ENCODE peak calls at places on chromosome 2, in seven cellular contexts. N is astrocyte of the cerebellum; H is tibial nerve; C is fibroblast of mammary gland; U is CD8-positive, alpha-beta T cell; K is PC-3; L is progenitor cell of endocrine pancreas. R is an unnamed sample.

GRCh38 chr2:238999290-238999741 is 151.4 kb downstream of the TWIST2 start:
- DNase-seq in N (no peak), H (no peak), C (peak), U (no peak), K (no peak), L (no peak), R (no peak)

GRCh38 chr2:237232166-237232565 is 146.5 kb downstream of the COPS8 start:
- DNase-seq in N (no peak), H (no peak), C (no peak), U (no peak), K (no peak), L (no peak), R (no peak)

GRCh38 chr2:142824756-142825155 is 52.7 kb upstream of the KYNU start:
- DNase-seq in N (no peak), H (no peak), C (peak), U (no peak), K (peak), L (no peak), R (no peak)

GRCh38 chr2:150075831-150076230 is 411.6 kb downstream of the RND3 start:
- DNase-seq in N (no peak), H (no peak), C (peak), U (no peak), K (peak), L (no peak), R (no peak)

GRCh38 chr2:191800874-191801273 is 46.0 kb downstream of the CAVIN2 start:
- DNase-seq in N (no peak), H (no peak), C (peak), U (no peak), K (peak), L (no peak), R (no peak)

GRCh38 chr2:164917296-164917903 is 37.9 kb downstream of the SLC38A11 start:
- DNase-seq in N (peak), H (peak), C (peak), U (no peak), K (peak), L (peak), R (no peak)

GRCh38 chr2:127175406-127175805 is 44.7 kb downstream of the CYP27C1 start:
- DNase-seq in N (no peak), H (peak), C (peak), U (no peak), K (peak), L (no peak), R (no peak)

GRCh38 chr2:72414108-72414507 is 266.4 kb upstream of the CYP26B1 start:
- DNase-seq in N (no peak), H (no peak), C (peak), U (no peak), K (no peak), L (no peak), R (no peak)

GRCh38 chr2:187580462-187581124 is 26.4 kb upstream of the TFPI start:
- DNase-seq in N (peak), H (no peak), C (peak), U (no peak), K (peak), L (no peak), R (no peak)

GRCh38 chr2:138193416-138194213 is 229.3 kb downstream of the HNMT start:
- DNase-seq in N (no peak), H (no peak), C (no peak), U (no peak), K (no peak), L (no peak), R (no peak)

GRCh38 chr2:187174582-187174981 is 273.5 kb downstream of the CALCRL start:
- DNase-seq in N (no peak), H (no peak), C (peak), U (no peak), K (peak), L (no peak), R (no peak)

GRCh38 chr2:167853717-167854116 is 393.7 kb downstream of the STK39 start:
- DNase-seq in N (no peak), H (no peak), C (no peak), U (no peak), K (no peak), L (no peak), R (no peak)

GRCh38 chr2:105315314-105315713 is 14.2 kb downstream of the TGFBRAP1 start:
- DNase-seq in N (no peak), H (no peak), C (no peak), U (no peak), K (no peak), L (no peak), R (no peak)

GRCh38 chr2:160679686-160680085 is 186.1 kb upstream of the RBMS1 start:
- DNase-seq in N (no peak), H (no peak), C (no peak), U (no peak), K (no peak), L (no peak), R (no peak)

GRCh38 chr2:156537147-156537546 is 101.0 kb downstream of the GPD2 start:
- DNase-seq in N (peak), H (no peak), C (peak), U (no peak), K (no peak), L (no peak), R (no peak)

GRCh38 chr2:203673933-203674332 is 32.5 kb upstream of the CD28 start:
- DNase-seq in N (no peak), H (no peak), C (peak), U (no peak), K (no peak), L (no peak), R (no peak)

GRCh38 chr2:38466849-38467767 is 90.0 kb upstream of the ATL2 start:
- DNase-seq in N (peak), H (no peak), C (peak), U (no peak), K (no peak), L (no peak), R (no peak)

GRCh38 chr2:234632527-234633391 is 135.9 kb upstream of the ARL4C start:
- DNase-seq in N (peak), H (no peak), C (peak), U (no peak), K (peak), L (no peak), R (no peak)

GRCh38 chr2:69027060-69027459 is 14.1 kb downstream of the ANTXR1 start:
- DNase-seq in N (no peak), H (no peak), C (no peak), U (no peak), K (no peak), L (no peak), R (no peak)

GRCh38 chr2:236795176-236795860 is 225.7 kb downstream of the ACKR3 start:
- DNase-seq in N (no peak), H (no peak), C (no peak), U (no peak), K (no peak), L (no peak), R (no peak)

GRCh38 chr2:210199186-210199765 is 26.0 kb downstream of the ACADL start:
- DNase-seq in N (peak), H (no peak), C (peak), U (no peak), K (peak), L (no peak), R (no peak)

GRCh38 chr2:165369131-165369935 is 100.2 kb upstream of the CSRNP3 start:
- DNase-seq in N (no peak), H (no peak), C (peak), U (no peak), K (no peak), L (no peak), R (no peak)

GRCh38 chr2:88692187-88692586 is 714 bp downstream of the RPIA start:
- DNase-seq in N (no peak), H (no peak), C (peak), U (peak), K (peak), L (no peak), R (no peak)

GRCh38 chr2:204470621-204471196 is 74.6 kb upstream of the PARD3B start:
- DNase-seq in N (no peak), H (no peak), C (no peak), U (no peak), K (no peak), L (no peak), R (no peak)

GRCh38 chr2:32900246-32901000 is 46.3 kb upstream of the LTBP1 start:
- DNase-seq in N (no peak), H (no peak), C (no peak), U (no peak), K (no peak), L (no peak), R (no peak)

GRCh38 chr2:235551965-235552364 is 58.1 kb downstream of the AGAP1 start:
- DNase-seq in N (peak), H (peak), C (peak), U (no peak), K (peak), L (peak), R (peak)

GRCh38 chr2:194867328-194867727 is 789.7 kb upstream of the SLC39A10 start:
- DNase-seq in N (no peak), H (no peak), C (peak), U (no peak), K (peak), L (no peak), R (no peak)

GRCh38 chr2:111654829-111655228 is 229.2 kb downstream of the ANAPC1 start:
- DNase-seq in N (no peak), H (no peak), C (no peak), U (no peak), K (no peak), L (no peak), R (no peak)

GRCh38 chr2:181123798-181124217 is 143.4 kb downstream of the UBE2E3 start:
- DNase-seq in N (no peak), H (no peak), C (peak), U (peak), K (no peak), L (no peak), R (no peak)

GRCh38 chr2:237122214-237122666 is 36.6 kb downstream of the COPS8 start:
- DNase-seq in N (peak), H (peak), C (peak), U (peak), K (peak), L (peak), R (no peak)

GRCh38 chr2:3490191-3491158 is 28.9 kb downstream of the ADI1 start:
- DNase-seq in N (no peak), H (no peak), C (no peak), U (no peak), K (no peak), L (no peak), R (peak)

GRCh38 chr2:44268259-44268649 is 7.0 kb upstream of the SLC3A1 start:
- DNase-seq in N (peak), H (no peak), C (peak), U (no peak), K (peak), L (no peak), R (no peak)

GRCh38 chr2:17799301-17800126 is 16.7 kb upstream of the MSGN1 start:
- DNase-seq in N (no peak), H (no peak), C (no peak), U (no peak), K (no peak), L (no peak), R (no peak)

GRCh38 chr2:227509824-227510619 is 38.1 kb downstream of the AGFG1 start:
- DNase-seq in N (no peak), H (no peak), C (peak), U (no peak), K (peak), L (no peak), R (no peak)

GRCh38 chr2:33383838-33384237 is 92.6 kb upstream of the RASGRP3 start:
- DNase-seq in N (no peak), H (no peak), C (no peak), U (no peak), K (no peak), L (no peak), R (no peak)

DNA sequence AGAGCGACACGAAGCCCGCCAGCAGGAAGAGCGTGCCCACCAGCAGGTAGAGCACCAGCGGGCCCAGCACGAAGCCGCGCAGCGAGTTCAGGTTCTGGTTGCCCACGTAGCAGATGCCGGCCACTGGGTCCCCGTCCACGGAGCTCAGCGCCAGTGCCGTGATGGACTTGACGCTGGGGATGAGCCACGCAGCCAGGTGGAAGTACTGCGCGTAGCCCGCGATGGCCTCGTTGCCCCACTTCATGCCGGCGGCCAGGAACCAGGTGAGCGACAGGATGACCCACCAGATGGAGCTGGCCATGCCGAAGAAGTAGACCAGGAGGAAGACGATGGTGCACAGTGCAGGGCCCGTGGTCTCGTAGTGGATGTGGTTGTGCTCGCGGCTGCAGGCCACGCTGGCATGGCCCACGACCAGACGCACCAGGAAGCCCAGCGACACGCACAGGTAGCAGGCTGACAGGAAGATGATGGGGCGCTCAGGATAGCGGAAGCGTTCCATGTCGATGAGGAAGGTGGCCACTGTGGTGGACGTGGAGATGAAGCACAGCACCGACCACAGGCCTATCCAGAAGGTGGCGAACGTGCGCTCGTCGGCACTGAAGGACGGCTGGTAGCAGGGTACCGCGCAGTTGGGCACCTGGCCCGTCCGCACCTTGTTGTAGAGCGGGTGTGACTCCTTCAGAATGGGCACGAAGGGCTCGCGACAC is 2.1 kb downstream of the FZD5 start:
- DNase-seq in N (no peak), H (peak), C (peak), U (no peak), K (peak), L (peak), R (no peak)
- TF ChIP-seq CTCF in N (peak), H (no peak), C (peak), U (no peak), K (peak), L (peak), R (no peak)

GRCh38 chr2:46937457-46937856 is 21.9 kb upstream of the MCFD2 start:
- DNase-seq in N (no peak), H (no peak), C (no peak), U (no peak), K (peak), L (no peak), R (no peak)
- TF ChIP-seq CTCF in N (peak), H (no peak), C (peak), U (peak), K (peak), L (peak), R (no peak)

GRCh38 chr2:27705851-27706622 is 42.3 kb downstream of the SLC4A1AP start:
- DNase-seq in N (peak), H (peak), C (peak), U (no peak), K (peak), L (no peak), R (no peak)
- TF ChIP-seq CTCF in N (no peak), H (no peak), C (no peak), U (no peak), K (no peak), L (no peak), R (no peak)

DNA sequence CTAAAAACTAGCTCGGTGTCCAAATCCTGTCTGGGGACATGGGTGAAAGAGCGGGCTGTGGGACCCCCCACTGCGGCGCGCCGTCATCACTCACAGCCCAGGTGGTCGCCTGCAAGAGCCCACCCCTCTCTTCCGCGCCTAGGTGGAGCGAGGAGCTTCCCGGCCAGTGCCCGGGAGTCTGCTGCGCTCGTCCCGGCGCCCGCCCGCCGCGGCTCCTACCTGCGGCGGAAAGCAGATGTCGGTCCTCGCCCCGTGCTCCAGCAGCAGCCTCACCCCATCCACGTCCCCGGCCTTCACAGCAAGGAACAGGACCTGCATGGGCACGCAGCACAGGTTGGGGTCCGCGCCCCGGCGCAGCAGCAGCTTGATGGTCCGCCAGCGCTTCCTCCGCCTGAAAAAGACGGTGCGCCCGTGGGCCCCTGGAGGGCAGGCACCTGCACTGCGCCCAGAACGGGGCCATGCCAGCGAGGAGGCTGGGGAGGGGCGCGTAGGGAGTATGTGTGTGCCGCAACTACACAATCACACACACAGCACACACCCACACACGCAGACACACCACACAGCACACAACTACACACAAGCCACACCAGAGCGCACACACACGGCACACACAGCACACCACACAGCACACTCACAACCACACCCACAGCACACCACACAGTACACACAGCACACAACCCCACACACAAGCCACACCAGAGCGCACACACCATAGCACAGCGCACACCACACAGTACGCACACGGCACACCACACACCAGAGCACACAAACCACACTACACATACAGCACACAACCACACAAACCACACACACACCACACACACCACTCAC is 37.4 kb downstream of the ANKMY1 start:
- DNase-seq in N (no peak), H (no peak), C (no peak), U (no peak), K (no peak), L (no peak), R (no peak)
- TF ChIP-seq CTCF in N (no peak), H (no peak), C (no peak), U (no peak), K (no peak), L (no peak), R (no peak)

DNA sequence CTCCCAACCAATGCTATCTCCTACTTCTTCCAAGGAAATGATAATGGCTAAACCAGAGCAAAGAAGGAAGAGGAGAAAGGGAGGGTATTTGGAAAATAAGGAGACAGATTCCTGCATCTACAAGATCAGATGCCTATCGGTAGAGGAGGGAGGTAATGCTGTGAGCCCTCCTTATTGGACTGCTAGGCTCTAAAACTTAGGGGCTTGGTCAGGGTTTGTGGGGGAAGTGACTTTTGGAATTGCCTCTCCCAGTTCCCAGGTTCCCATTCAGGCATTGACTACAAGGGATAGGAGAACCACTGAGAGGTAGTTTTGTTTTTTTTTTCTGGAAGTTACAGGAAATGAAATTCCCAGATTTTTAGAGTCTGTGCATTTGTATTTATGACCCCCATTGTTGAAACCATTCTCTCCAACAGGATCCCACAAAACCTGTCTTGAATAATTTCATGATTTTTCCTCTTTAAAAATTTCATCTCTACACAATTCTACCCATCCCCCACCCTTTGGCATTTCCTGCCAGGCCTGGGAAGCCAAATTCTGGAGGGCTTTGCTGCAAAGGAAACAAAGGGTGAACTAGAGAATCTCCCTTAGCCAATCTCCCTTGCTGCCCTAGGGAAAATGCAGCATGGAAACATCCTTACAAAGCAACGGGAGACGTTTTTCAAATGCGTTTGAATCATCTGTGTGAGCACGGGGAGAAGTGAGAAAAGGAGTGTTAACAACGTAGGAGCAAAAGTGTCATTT is 282.1 kb upstream of the EPAS1 start:
- DNase-seq in N (no peak), H (no peak), C (peak), U (no peak), K (no peak), L (no peak), R (no peak)
- TF ChIP-seq CTCF in N (no peak), H (no peak), C (no peak), U (no peak), K (no peak), L (no peak), R (no peak)

GRCh38 chr2:55063713-55064323 is 13.6 kb upstream of the RTN4 start:
- DNase-seq in N (no peak), H (no peak), C (no peak), U (no peak), K (no peak), L (no peak), R (no peak)

GRCh38 chr2:55061534-55062344 is 11.5 kb upstream of the RTN4 start:
- DNase-seq in N (no peak), H (no peak), C (no peak), U (no peak), K (no peak), L (no peak), R (no peak)

GRCh38 chr2:55059793-55060192 is 9.5 kb upstream of the RTN4 start:
- DNase-seq in N (no peak), H (no peak), C (no peak), U (no peak), K (no peak), L (no peak), R (no peak)

GRCh38 chr2:55062754-55063153 is 12.5 kb upstream of the RTN4 start:
- DNase-seq in N (no peak), H (no peak), C (no peak), U (no peak), K (no peak), L (no peak), R (no peak)

DNA sequence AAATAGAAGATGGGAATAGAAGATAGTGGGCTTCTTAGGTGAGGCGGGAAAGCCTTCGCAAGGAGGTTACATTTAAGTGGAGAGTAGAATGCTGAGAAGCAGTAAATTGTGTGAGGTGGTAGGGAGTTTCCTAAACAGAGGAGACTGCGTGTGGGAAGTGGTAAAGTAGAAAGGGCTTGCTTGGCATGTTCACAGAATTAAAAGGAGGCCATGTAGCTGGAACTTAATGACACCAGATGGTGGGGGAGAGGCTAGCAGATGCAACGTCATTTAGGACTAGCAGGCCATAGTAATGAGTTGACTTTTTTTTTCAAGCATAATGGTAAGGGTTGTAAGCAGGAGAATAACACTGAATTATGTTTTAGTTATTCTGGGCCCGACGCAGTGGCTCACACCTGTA is 13.0 kb upstream of the RTN4 start:
- DNase-seq in N (no peak), H (no peak), C (no peak), U (no peak), K (no peak), L (no peak), R (no peak)
- TF ChIP-seq CTCF in N (no peak), H (no peak), C (no peak), U (no peak), K (no peak), L (no peak), R (no peak)